ENCODE peak calls at places on chromosome 6, in nine cellular contexts. J is H7; L is ACHN; F is fibroblast of lung; Y is NCI-H1105; W is activated B cell treated with CpG ODN at 0.5 μM for 24 hours; K is activated naive CD4-positive, alpha-beta T cell; V is left cardiac atrium; T is A172. H is an unnamed sample.

GRCh38 chr6:7865811-7866210 is 44.8 kb downstream of the TXNDC5 start:
- DNase-seq in J (no peak), L (no peak), F (no peak), Y (no peak), W (no peak), K (no peak), V (no peak), T (no peak), H (no peak)

GRCh38 chr6:35586542-35586941 is 73.8 kb upstream of the TULP1 start:
- DNase-seq in J (no peak), L (no peak), F (no peak), Y (no peak), W (no peak), K (no peak), V (no peak), T (no peak), H (no peak)

GRCh38 chr6:3252861-3253596 is 5.7 kb upstream of the PSMG4 start:
- DNase-seq in J (peak; percentile 51), L (no peak), F (no peak), Y (no peak), W (no peak), K (no peak), V (no peak), T (peak; percentile 48), H (no peak)

GRCh38 chr6:29933955-29934354 is 8.4 kb upstream of the HLA-A start:
- DNase-seq in J (no peak), L (no peak), F (no peak), Y (no peak), W (no peak), K (no peak), V (no peak), T (no peak), H (no peak)

GRCh38 chr6:169045486-169045885 is 208.2 kb downstream of the THBS2 start:
- DNase-seq in J (peak; percentile 2), L (no peak), F (no peak), Y (no peak), W (no peak), K (no peak), V (no peak), T (no peak), H (no peak)

GRCh38 chr6:128532827-128533226 is 12.4 kb upstream of the PTPRK start:
- DNase-seq in J (no peak), L (no peak), F (peak; percentile 26), Y (no peak), W (no peak), K (no peak), V (no peak), T (no peak), H (peak; percentile 56)

GRCh38 chr6:135796884-135797283 is 54.6 kb upstream of the PDE7B start:
- DNase-seq in J (no peak), L (no peak), F (peak; percentile 28), Y (peak; percentile 28), W (no peak), K (no peak), V (no peak), T (no peak), H (no peak)

GRCh38 chr6:166106076-166106686 is 61.5 kb downstream of the TBXT start:
- DNase-seq in J (peak; percentile 75), L (peak; percentile 70), F (peak; percentile 71), Y (peak; percentile 75), W (peak; percentile 26), K (peak; percentile 8), V (peak; percentile 65), T (peak; percentile 49), H (peak; percentile 74)

GRCh38 chr6:145815351-145815772 is 767 bp upstream of the FBXO30 start:
- DNase-seq in J (peak; percentile 66), L (peak; percentile 23), F (peak; percentile 21), Y (peak; percentile 25), W (no peak), K (no peak), V (no peak), T (peak; percentile 20), H (no peak)

GRCh38 chr6:162973141-162973872 is 245.5 kb downstream of the PACRG start:
- DNase-seq in J (no peak), L (no peak), F (peak; percentile 30), Y (no peak), W (no peak), K (no peak), V (no peak), T (no peak), H (no peak)

GRCh38 chr6:55388161-55388560 is 60.9 kb downstream of the GFRAL start:
- DNase-seq in J (no peak), L (no peak), F (peak; percentile 28), Y (no peak), W (no peak), K (no peak), V (no peak), T (no peak), H (no peak)

GRCh38 chr6:142195862-142196536 is 48.9 kb downstream of the VTA1 start:
- DNase-seq in J (no peak), L (no peak), F (peak; percentile 24), Y (no peak), W (no peak), K (no peak), V (no peak), T (no peak), H (no peak)

GRCh38 chr6:163427498-163428254 is 13.2 kb downstream of the QKI start:
- DNase-seq in J (no peak), L (peak; percentile 61), F (peak; percentile 90), Y (peak; percentile 44), W (no peak), K (no peak), V (no peak), T (peak; percentile 16), H (peak; percentile 82)

GRCh38 chr6:104887350-104887749 is 27.6 kb upstream of the HACE1 start:
- DNase-seq in J (peak; percentile 32), L (peak; percentile 25), F (peak; percentile 29), Y (no peak), W (no peak), K (no peak), V (no peak), T (peak; percentile 47), H (peak; percentile 60)

GRCh38 chr6:152983637-152984386 is 971 bp upstream of the FBXO5 start:
- DNase-seq in J (peak; percentile 23), L (peak; percentile 71), F (peak; percentile 85), Y (peak; percentile 97), W (peak; percentile 49), K (peak; percentile 82), V (peak; percentile 95), T (peak; percentile 83), H (peak; percentile 73)

GRCh38 chr6:136718486-136718885 is 73.8 kb downstream of the MAP3K5 start:
- DNase-seq in J (no peak), L (no peak), F (no peak), Y (no peak), W (no peak), K (no peak), V (no peak), T (no peak), H (no peak)

GRCh38 chr6:168541307-168541706 is 100.3 kb downstream of the SMOC2 start:
- DNase-seq in J (peak; percentile 45), L (no peak), F (no peak), Y (no peak), W (no peak), K (no peak), V (no peak), T (no peak), H (no peak)

GRCh38 chr6:146785001-146785585 is 186.3 kb downstream of the ADGB start:
- DNase-seq in J (peak; percentile 22), L (peak; percentile 45), F (peak; percentile 58), Y (peak; percentile 69), W (no peak), K (no peak), V (no peak), T (peak; percentile 58), H (peak; percentile 77)

GRCh38 chr6:2578729-2579128 is 172.0 kb downstream of the MYLK4 start:
- DNase-seq in J (no peak), L (no peak), F (peak; percentile 69), Y (no peak), W (no peak), K (no peak), V (no peak), T (no peak), H (no peak)

GRCh38 chr6:28281288-28282064 is at the start of gene PGBD1:
- DNase-seq in J (peak; percentile 91), L (peak; percentile 77), F (peak; percentile 79), Y (peak; percentile 88), W (peak; percentile 52), K (peak; percentile 7), V (peak; percentile 87), T (peak; percentile 50), H (peak; percentile 89)

GRCh38 chr6:145643760-145644159 is 91.6 kb downstream of the EPM2A start:
- DNase-seq in J (no peak), L (no peak), F (peak; percentile 70), Y (no peak), W (no peak), K (no peak), V (no peak), T (no peak), H (no peak)

GRCh38 chr6:131787955-131788712 is 19.7 kb upstream of the ENPP1 start:
- DNase-seq in J (no peak), L (no peak), F (peak; percentile 52), Y (peak; percentile 73), W (no peak), K (no peak), V (no peak), T (no peak), H (peak; percentile 44)

GRCh38 chr6:74606488-74607135 is 599.2 kb downstream of the COL12A1 start:
- DNase-seq in J (no peak), L (no peak), F (peak; percentile 96), Y (no peak), W (no peak), K (no peak), V (no peak), T (peak; percentile 74), H (peak; percentile 48)

GRCh38 chr6:106788761-106789160 is 159.4 kb downstream of the QRSL1 start:
- DNase-seq in J (no peak), L (no peak), F (no peak), Y (no peak), W (no peak), K (no peak), V (no peak), T (no peak), H (no peak)

GRCh38 chr6:1312193-1312443 is 220 bp downstream of the FOXQ1 start:
- DNase-seq in J (no peak), L (no peak), F (no peak), Y (no peak), W (no peak), K (no peak), V (no peak), T (no peak), H (no peak)

GRCh38 chr6:3501826-3502505 is 45.1 kb upstream of the SLC22A23 start:
- DNase-seq in J (no peak), L (no peak), F (no peak), Y (no peak), W (no peak), K (no peak), V (no peak), T (no peak), H (no peak)

GRCh38 chr6:110017946-110018345 is 39.8 kb downstream of the GPR6 start:
- DNase-seq in J (no peak), L (no peak), F (no peak), Y (no peak), W (no peak), K (no peak), V (no peak), T (no peak), H (no peak)

GRCh38 chr6:119078449-119079287 is at the start of gene FAM184A:
- DNase-seq in J (peak; percentile 87), L (peak; percentile 50), F (peak; percentile 63), Y (peak; percentile 48), W (peak; percentile 61), K (peak; percentile 55), V (peak; percentile 67), T (peak; percentile 27), H (peak; percentile 70)

GRCh38 chr6:89281779-89282246 is 33.3 kb downstream of the GABRR2 start:
- DNase-seq in J (peak; percentile 89), L (peak; percentile 69), F (peak; percentile 45), Y (no peak), W (no peak), K (no peak), V (no peak), T (peak; percentile 39), H (peak; percentile 75)

GRCh38 chr6:107079429-107079828 is 35.9 kb downstream of the BEND3 start:
- DNase-seq in J (no peak), L (no peak), F (no peak), Y (no peak), W (no peak), K (no peak), V (no peak), T (peak; percentile 18), H (peak; percentile 35)

H was measured in A673.